ENCODE peak calls at places on chromosomes 12 and 14, in four cellular contexts. H is Panc1, G is K562, T is HepG2. K is an unnamed sample. For H3K9me3, the result is how much of the 10 kb centered on the place peaks cover.

GRCh38 chr14:105026033-105026785 is 5.3 kb upstream of the CDCA4 start:
- DNase-seq in H (no peak), G (no peak), T (no peak), K (no peak)

GRCh38 chr14:103302966-103303365 is 31.1 kb upstream of the EIF5 start:
- DNase-seq in H (no peak), G (no peak), T (no peak), K (no peak)

GRCh38 chr12:56366948-56367347 is 4.3 kb upstream of the APOF start:
- DNase-seq in H (no peak), G (no peak), T (no peak), K (no peak)

GRCh38 chr12:49813131-49813530 is 15.1 kb downstream of the NCKAP5L start:
- DNase-seq in H (no peak), G (no peak), T (no peak), K (no peak)

GRCh38 chr12:41663487-41664258 is 475.6 kb downstream of the PDZRN4 start:
- DNase-seq in H (no peak), G (no peak), T (peak), K (peak)

GRCh38 chr14:64725360-64725815 is 21.2 kb downstream of the PLEKHG3 start:
- DNase-seq in H (no peak), G (no peak), T (no peak), K (no peak)

GRCh38 chr14:52267501-52268190 is at the start of gene PTGDR:
- DNase-seq in H (no peak), G (no peak), T (no peak), K (no peak)

GRCh38 chr12:57127101-57127709 is 1.1 kb upstream of the LRP1 start:
- DNase-seq in H (no peak), G (peak), T (peak), K (peak)

GRCh38 chr12:10667581-10667980 is 6.3 kb downstream of the STYK1 start:
- DNase-seq in H (no peak), G (no peak), T (no peak), K (no peak)

GRCh38 chr12:9707356-9707755 is 25.5 kb downstream of the CLECL1 start:
- DNase-seq in H (no peak), G (no peak), T (no peak), K (no peak)

GRCh38 chr12:94994312-94994711 is 9.2 kb downstream of the NDUFA12 start:
- DNase-seq in H (peak), G (no peak), T (no peak), K (peak)

GRCh38 chr12:117836999-117837736 is 131.6 kb downstream of the KSR2 start:
- DNase-seq in H (no peak), G (peak), T (peak), K (peak)

GRCh38 chr14:73759183-73759713 is 45.1 kb upstream of the PNMA1 start:
- DNase-seq in H (no peak), G (peak), T (no peak), K (no peak)

GRCh38 chr14:89013098-89013504 is 188.7 kb downstream of the TTC8 start:
- DNase-seq in H (peak), G (peak), T (peak), K (peak)

GRCh38 chr14:100571837-100572236 is 15.4 kb downstream of the BEGAIN start:
- DNase-seq in H (no peak), G (no peak), T (no peak), K (no peak)

GRCh38 chr12:93636708-93637107 is 40.5 kb upstream of the CRADD start:
- DNase-seq in H (no peak), G (no peak), T (no peak), K (no peak)

GRCh38 chr14:19974844-19975243 is 547 bp upstream of the OR4K15 start:
- DNase-seq in H (no peak), G (peak), T (no peak), K (no peak)

GRCh38 chr14:32507029-32507984 is 178.2 kb downstream of the AKAP6 start:
- DNase-seq in H (no peak), G (peak), T (no peak), K (peak)

GRCh38 chr12:52526511-52526951 is 6.3 kb upstream of the KRT5 start:
- DNase-seq in H (no peak), G (no peak), T (no peak), K (no peak)

GRCh38 chr14:105885561-105886320 is 359.4 kb downstream of the TMEM121 start:
- DNase-seq in H (no peak), G (no peak), T (no peak), K (no peak)

GRCh38 chr14:99420711-99421110 is 59.9 kb downstream of the SETD3 start:
- DNase-seq in H (no peak), G (peak), T (no peak), K (no peak)

GRCh38 chr12:108310489-108310888 is 28.6 kb downstream of the CMKLR1 start:
- DNase-seq in H (no peak), G (no peak), T (no peak), K (no peak)

GRCh38 chr14:61537567-61538463 is 157.5 kb upstream of the HIF1A start:
- DNase-seq in H (no peak), G (no peak), T (peak), K (peak)

GRCh38 chr12:73361867-73362230 is 1089.7 kb downstream of the TRHDE start:
- DNase-seq in H (no peak), G (no peak), T (no peak), K (no peak)

GRCh38 chr12:106106892-106107291 is 31.9 kb downstream of the NUAK1 start:
- DNase-seq in H (no peak), G (no peak), T (no peak), K (no peak)

GRCh38 chr14:82710257-82710841 is 1176.7 kb upstream of the SEL1L start:
- DNase-seq in H (peak), G (peak), T (peak), K (peak)

GRCh38 chr14:94768521-94769412 is 1.1 kb downstream of the GSC start:
- DNase-seq in H (no peak), G (no peak), T (no peak), K (no peak)

GRCh38 chr12:130686511-130686981 is 29.6 kb downstream of the RIMBP2 start:
- DNase-seq in H (no peak), G (no peak), T (no peak), K (no peak)
- H3K9me3 ChIP-seq in H (under half), G (under half), T (under half), K (under half)

GRCh38 chr12:6551496-6552139 is 4.2 kb downstream of the IFFO1 start:
- DNase-seq in H (no peak), G (no peak), T (no peak), K (no peak)
- TF ChIP-seq TCF7L2 in H (no peak), G (no peak), T (no peak), K (no peak)

GRCh38 chr14:93343266-93343665 is 3.7 kb upstream of the COX8C start:
- DNase-seq in H (no peak), G (no peak), T (no peak), K (no peak)

GRCh38 chr14:93347850-93348249 is 868 bp downstream of the COX8C start:
- DNase-seq in H (no peak), G (no peak), T (no peak), K (no peak)

GRCh38 chr14:93348292-93348691 is 1.3 kb downstream of the COX8C start:
- DNase-seq in H (no peak), G (no peak), T (no peak), K (no peak)

GRCh38 chr14:93343797-93344196 is 3.2 kb upstream of the COX8C start:
- DNase-seq in H (no peak), G (no peak), T (no peak), K (no peak)

GRCh38 chr14:93346926-93347721 is at the start of gene COX8C:
- DNase-seq in H (no peak), G (peak), T (no peak), K (no peak)
- H3K9me3 ChIP-seq in H (under half), G (under half), T (under half), K (under half)

DNA sequence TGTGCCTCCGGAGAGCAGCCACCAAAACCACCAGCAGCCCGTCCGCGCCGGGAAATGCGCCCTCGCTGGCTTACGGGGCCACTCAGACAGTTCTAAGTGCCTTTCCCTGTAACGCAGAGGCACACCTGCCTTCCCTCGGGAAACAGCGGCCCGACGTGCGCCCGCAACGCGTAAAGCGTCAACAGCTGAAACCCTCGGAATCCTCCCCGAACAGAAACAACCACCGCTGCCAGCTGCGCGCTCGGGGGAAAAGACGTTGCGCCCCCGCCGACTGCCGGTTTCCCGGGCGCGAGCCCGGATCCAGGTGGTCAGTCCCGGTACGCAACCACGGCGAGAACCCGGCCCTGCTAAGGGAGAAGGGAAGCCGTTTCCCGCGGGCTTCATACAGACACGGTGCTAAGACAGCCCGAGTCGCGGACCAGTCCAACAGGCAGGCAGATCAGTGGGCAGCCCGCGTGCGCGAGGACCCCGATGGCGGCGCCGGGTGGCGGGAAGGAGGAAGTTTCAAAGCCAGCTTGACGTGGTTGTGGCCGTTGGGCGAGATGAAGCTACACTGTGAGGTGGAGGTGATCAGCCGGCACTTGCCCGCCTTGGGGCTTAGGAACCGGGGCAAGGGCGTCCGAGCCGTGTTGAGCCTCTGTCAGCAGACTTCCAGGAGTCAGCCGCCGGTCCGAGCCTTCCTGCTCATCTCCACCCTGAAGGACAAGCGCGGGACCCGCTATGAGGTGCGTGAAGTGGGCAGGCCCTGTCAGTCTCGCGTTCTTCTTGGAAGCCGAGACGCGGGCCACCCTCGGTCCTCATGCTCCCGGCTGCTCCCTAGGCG is at the start of gene LRR1:
- DNase-seq in H (no peak), G (peak), T (peak), K (peak)
- TF ChIP-seq TCF7L2 in H (no peak), G (no peak), T (no peak), K (peak)

DNA sequence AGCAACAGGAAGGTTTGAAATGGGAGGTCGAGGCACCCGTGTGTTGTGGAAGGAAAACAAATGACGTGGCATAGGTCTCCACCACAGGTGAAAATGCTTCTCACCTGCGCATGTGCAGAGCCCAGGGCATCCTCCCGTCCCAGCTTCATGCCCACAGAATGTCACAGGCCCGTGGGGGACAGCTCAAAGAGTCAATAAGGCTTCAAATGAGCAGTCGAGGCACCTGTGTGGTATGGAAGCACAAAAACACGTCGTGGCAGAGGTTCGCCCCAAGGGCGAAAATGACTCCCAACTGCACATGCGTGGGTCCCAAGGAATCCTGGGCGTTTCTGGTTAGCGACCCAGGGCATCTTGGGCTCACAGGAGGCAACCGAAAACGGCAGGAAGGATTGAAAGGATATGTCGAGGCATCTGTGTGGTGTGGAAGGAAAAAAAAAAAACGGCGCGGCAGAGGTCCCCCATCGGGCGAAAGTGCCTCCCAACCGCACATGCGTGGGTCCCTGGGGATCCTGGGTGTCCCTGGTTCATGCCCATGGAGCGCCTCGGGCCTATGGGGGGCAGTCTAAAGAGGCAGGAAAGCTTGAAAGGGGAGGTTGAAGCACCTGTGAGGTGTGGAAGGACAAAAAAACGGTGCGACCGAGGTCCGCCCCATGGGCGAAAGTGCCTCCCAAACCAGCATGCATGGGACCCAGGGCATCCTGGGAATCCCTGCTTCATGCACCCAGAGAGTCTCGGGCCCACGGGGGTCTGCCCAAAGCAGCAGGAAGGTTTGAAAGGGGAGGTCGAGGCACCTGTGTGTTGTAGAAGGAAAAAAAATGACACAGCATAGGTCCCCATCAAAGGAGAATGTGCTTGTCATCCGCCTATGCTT is 578.5 kb downstream of the ALG10 start:
- DNase-seq in H (no peak), G (no peak), T (no peak), K (no peak)
- H3K9me3 ChIP-seq in H (under half), G (under half), T (half or more), K (under half)

GRCh38 chr12:59624732-59625455 is 29.1 kb downstream of the SLC16A7 start:
- DNase-seq in H (no peak), G (no peak), T (no peak), K (no peak)
- TF ChIP-seq TCF7L2 in H (no peak), G (no peak), T (no peak), K (no peak)

DNA sequence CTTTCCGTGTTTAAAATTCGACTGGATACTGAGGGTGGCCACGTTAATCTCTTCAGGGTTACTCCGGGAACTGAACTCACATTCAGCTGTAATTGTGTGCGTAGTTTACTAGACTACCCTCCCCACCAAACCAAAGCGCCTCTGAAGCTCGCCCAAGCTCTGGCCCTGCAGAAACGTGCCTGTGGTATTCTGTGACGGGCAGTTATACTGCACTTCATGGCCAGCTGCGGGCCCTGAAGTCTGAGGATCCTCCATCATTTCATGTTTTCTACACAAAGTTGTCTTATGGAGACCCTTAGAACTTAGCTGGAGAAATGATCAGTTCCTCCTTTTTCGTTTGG is 688 bp downstream of the ZNF26 start:
- DNase-seq in H (no peak), G (no peak), T (peak), K (no peak)
- H3K9me3 ChIP-seq in H (under half), G (under half), T (half or more), K (under half)

GRCh38 chr14:68099348-68100045 is 279.9 kb downstream of the RAD51B start:
- DNase-seq in H (no peak), G (no peak), T (no peak), K (no peak)
- TF ChIP-seq TCF7L2 in H (no peak), G (no peak), T (no peak), K (no peak)